ENCODE peak calls at places on chromosome 7, in four cellular contexts. W is stimulated activated CD8-positive, alpha-beta memory T cell treated with anti-CD3 and anti-CD28 coated beads, Interleukin-4, amount 100 ng/mL, for 1 hour; S is A549; Z is H7. H is an unnamed sample.

GRCh38 chr7:73504017-73504416 is 18.1 kb downstream of the BAZ1B start:
- DNase-seq in W (no peak), S (no peak), Z (no peak), H (no peak)

GRCh38 chr7:44381494-44382220 is 56.3 kb upstream of the CAMK2B start:
- DNase-seq in W (no peak), S (no peak), Z (peak; percentile 17), H (no peak)

GRCh38 chr7:818031-818699 is 14.1 kb upstream of the SUN1 start:
- DNase-seq in W (no peak), S (peak; percentile 52), Z (peak; percentile 43), H (no peak)

GRCh38 chr7:107937514-107937913 is 46.5 kb downstream of the DLD start:
- DNase-seq in W (no peak), S (no peak), Z (no peak), H (no peak)

GRCh38 chr7:112080974-112081373 is 125.2 kb downstream of the DOCK4 start:
- DNase-seq in W (no peak), S (no peak), Z (no peak), H (peak; percentile 71)

GRCh38 chr7:3282457-3282856 is 18.6 kb upstream of the SDK1 start:
- DNase-seq in W (no peak), S (no peak), Z (no peak), H (no peak)

GRCh38 chr7:43591551-43592180 is 8.8 kb downstream of the STK17A start:
- DNase-seq in W (no peak), S (no peak), Z (no peak), H (peak; percentile 43)

GRCh38 chr7:14436878-14437277 is 447.4 kb upstream of the ETV1 start:
- DNase-seq in W (no peak), S (no peak), Z (no peak), H (no peak)

GRCh38 chr7:131223151-131223550 is 104.5 kb upstream of the MKLN1 start:
- DNase-seq in W (no peak), S (no peak), Z (no peak), H (no peak)

GRCh38 chr7:98329100-98329871 is 47.8 kb downstream of the BRI3 start:
- DNase-seq in W (no peak), S (no peak), Z (no peak), H (no peak)